ENCODE peak calls at places on chromosomes 13 and 19, in seven cellular contexts. T, V, U, C, R, A and Z are unnamed samples.

GRCh38 chr13:44188257-44188656 is 185.4 kb upstream of the SERP2 start:
- DNase-seq in U (no peak), A (no peak), V (no peak), C (no peak), R (no peak), T (no peak), Z (peak; percentile 91)

GRCh38 chr19:43470288-43470687 is 4.9 kb upstream of the LYPD3 start:
- DNase-seq in A (no peak), R (no peak), U (no peak), T (no peak), V (no peak), C (no peak), Z (peak; percentile 92)

GRCh38 chr13:36891752-36892151 is 28.3 kb downstream of the SMAD9 start:
- DNase-seq in R (no peak), A (no peak), T (no peak), V (no peak), U (no peak), C (no peak), Z (no peak)

GRCh38 chr19:58393725-58394033 is 1.8 kb upstream of the RNF225 start:
- DNase-seq in R (no peak), T (no peak), C (no peak), U (no peak), V (no peak), A (no peak), Z (no peak)

GRCh38 chr13:41398494-41399190 is 58.7 kb upstream of the RGCC start:
- DNase-seq in T (no peak), U (no peak), A (peak; percentile 24), R (no peak), C (no peak), V (no peak), Z (no peak)

GRCh38 chr13:20831933-20832332 is 58.2 kb upstream of the EEF1AKMT1 start:
- DNase-seq in U (no peak), R (no peak), A (no peak), T (no peak), V (no peak), C (no peak), Z (no peak)

GRCh38 chr19:30692517-30692870 is 320.3 kb downstream of the ZNF536 start:
- DNase-seq in A (peak; percentile 53), R (no peak), V (peak; percentile 18), T (no peak), U (no peak), C (no peak), Z (no peak)

GRCh38 chr13:93981578-93981977 is 497.9 kb downstream of the DCT start:
- DNase-seq in T (no peak), V (no peak), R (no peak), C (no peak), A (peak; percentile 45), U (no peak), Z (no peak)

GRCh38 chr19:19657397-19657783 is 6.1 kb downstream of the ATP13A1 start:
- DNase-seq in R (no peak), C (no peak), T (peak; percentile 58), U (no peak), V (no peak), A (peak; percentile 51), Z (no peak)

GRCh38 chr13:78319101-78319627 is 284.2 kb downstream of the POU4F1 start:
- DNase-seq in R (peak; percentile 2), T (no peak), V (no peak), A (no peak), U (no peak), C (no peak), Z (no peak)

GRCh38 chr19:4375164-4375619 is 25.2 kb downstream of the SH3GL1 start:
- DNase-seq in T (no peak), V (no peak), C (peak; percentile 82), R (peak; percentile 75), A (no peak), U (no peak), Z (peak; percentile 99)

GRCh38 chr13:23701646-23702045 is 131.4 kb downstream of the TNFRSF19 start:
- DNase-seq in T (no peak), A (no peak), U (no peak), V (no peak), R (no peak), C (no peak), Z (peak; percentile 32)